ENCODE peak calls at places on chromosomes 2 and 18, in four cellular contexts. Q, U, P and M are unnamed samples.
A peak's percentile ranks its signal among the peaks of the same experiment; 100 is the strongest.

GRCh38 chr18:69936191-69936558 is 11.5 kb downstream of the CD226 start:
- DNase-seq in Q (no peak), U (no peak), P (no peak), M (no peak)

GRCh38 chr2:194867328-194867727 is 789.7 kb upstream of the SLC39A10 start:
- DNase-seq in Q (no peak), U (no peak), P (no peak), M (no peak)

GRCh38 chr2:241859017-241859435 is 332 bp upstream of the PDCD1 start:
- DNase-seq in Q (no peak), U (no peak), P (no peak), M (no peak)

GRCh38 chr2:65626831-65627230 is 194.4 kb upstream of the SPRED2 start:
- DNase-seq in Q (no peak), U (no peak), P (no peak), M (no peak)

GRCh38 chr18:49394191-49394590 is 66.3 kb downstream of the DYM start:
- DNase-seq in Q (no peak), U (no peak), P (no peak), M (no peak)

GRCh38 chr2:101803128-101803527 is 105.6 kb downstream of the MAP4K4 start:
- DNase-seq in Q (no peak), U (peak; percentile 39), P (no peak), M (no peak)

GRCh38 chr2:232540441-232541041 is 1.0 kb downstream of the CHRNG start:
- DNase-seq in Q (no peak), U (no peak), P (no peak), M (no peak)

GRCh38 chr2:176879596-176879995 is 333.0 kb upstream of the HNRNPA3 start:
- DNase-seq in Q (no peak), U (no peak), P (no peak), M (no peak)

GRCh38 chr2:96090181-96090500 is 26.2 kb downstream of the ADRA2B start:
- DNase-seq in Q (no peak), U (no peak), P (no peak), M (no peak)

GRCh38 chr18:9774150-9774549 is 66.0 kb downstream of the RAB31 start:
- DNase-seq in Q (no peak), U (no peak), P (no peak), M (no peak)

GRCh38 chr2:29583548-29584121 is 337.8 kb downstream of the ALK start:
- DNase-seq in Q (no peak), U (no peak), P (no peak), M (no peak)

GRCh38 chr18:79782566-79783308 is 15.0 kb upstream of the KCNG2 start:
- DNase-seq in Q (no peak), U (no peak), P (peak; percentile 27), M (no peak)

GRCh38 chr2:149075868-149076267 is 37.4 kb downstream of the LYPD6B start:
- DNase-seq in Q (no peak), U (no peak), P (no peak), M (no peak)

GRCh38 chr2:109612991-109613921 is 510 bp downstream of the SEPTIN10 start:
- DNase-seq in Q (peak; percentile 1), U (peak; percentile 20), P (no peak), M (no peak)

GRCh38 chr18:79540161-79540913 is 139.3 kb upstream of the CTDP1 start:
- DNase-seq in Q (no peak), U (no peak), P (no peak), M (no peak)

GRCh38 chr2:38866773-38867443 is 8.8 kb downstream of the DHX57 start:
- DNase-seq in Q (no peak), U (peak; percentile 11), P (no peak), M (no peak)

GRCh38 chr2:239912171-239912937 is 112.8 kb downstream of the NDUFA10 start:
- DNase-seq in Q (no peak), U (no peak), P (no peak), M (no peak)

DNA sequence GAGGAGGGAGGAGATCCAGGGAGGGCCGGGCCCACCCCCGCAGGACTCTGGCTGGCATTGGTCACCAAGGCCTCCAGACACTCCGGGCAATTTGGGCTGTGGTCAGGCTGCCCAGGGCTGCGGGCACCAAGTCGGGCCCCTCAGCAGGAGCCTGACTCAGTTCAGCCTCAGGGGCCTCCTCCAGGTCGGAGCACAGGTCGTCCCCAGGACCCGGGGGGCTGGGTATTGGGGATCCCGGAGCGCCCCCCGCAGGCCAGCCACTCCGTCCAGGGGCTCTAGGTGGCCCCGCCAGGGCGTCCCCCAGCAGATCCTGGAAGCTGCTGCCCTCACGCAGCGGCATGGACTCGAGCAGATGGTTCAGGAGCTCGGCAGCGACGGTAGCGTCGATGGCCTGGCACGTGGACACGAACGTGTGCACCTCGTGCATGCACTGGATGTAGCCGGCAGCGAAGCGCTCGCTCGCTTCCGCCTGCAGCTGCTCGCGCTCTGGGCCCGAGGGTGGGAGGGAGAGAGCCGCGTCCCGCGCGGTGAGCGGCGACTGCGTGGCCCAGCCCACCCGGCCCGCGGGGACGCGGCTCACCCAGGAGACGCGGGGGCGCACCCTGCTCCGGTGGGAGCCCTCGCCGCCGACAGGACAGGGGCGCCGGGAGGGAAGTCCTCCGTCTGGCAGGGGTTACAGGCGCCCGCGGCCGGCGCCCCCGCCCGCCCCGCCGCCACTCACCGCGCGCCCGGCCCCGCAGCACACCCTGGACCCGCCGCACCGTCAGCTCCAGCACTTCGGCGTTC is 879 bp downstream of the HES6 start:
- DNase-seq in Q (peak; percentile 34), U (no peak), P (no peak), M (no peak)
- H3K4me3 ChIP-seq in Q (no peak overlapping the region), U (no peak overlapping the region), P (peak overlapping the region; percentile 58), M (peak overlapping the region; percentile 64)

DNA sequence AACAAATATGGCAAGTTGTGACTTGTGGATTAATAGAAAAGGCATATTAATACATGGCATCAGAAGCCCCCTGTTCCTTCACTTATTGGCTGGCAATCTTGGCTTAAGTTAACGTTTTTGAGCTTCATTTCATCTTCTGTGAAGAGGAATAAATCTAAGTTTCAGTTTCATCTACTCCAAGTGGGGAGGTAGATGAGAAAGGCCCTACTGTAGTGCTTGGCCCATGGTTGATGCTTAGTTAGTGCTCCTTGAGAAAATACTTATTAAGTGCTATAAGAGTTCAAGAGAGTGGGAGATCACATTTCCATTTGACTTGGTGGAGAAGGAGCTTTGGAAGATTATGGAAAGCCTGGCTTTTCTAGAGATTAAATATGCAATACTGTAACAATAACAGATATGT is 244.3 kb downstream of the BABAM2 start:
- DNase-seq in Q (no peak), U (no peak), P (no peak), M (no peak)
- H3K4me3 ChIP-seq in Q (no peak overlapping the region), U (no peak overlapping the region), P (no peak overlapping the region), M (no peak overlapping the region)

DNA sequence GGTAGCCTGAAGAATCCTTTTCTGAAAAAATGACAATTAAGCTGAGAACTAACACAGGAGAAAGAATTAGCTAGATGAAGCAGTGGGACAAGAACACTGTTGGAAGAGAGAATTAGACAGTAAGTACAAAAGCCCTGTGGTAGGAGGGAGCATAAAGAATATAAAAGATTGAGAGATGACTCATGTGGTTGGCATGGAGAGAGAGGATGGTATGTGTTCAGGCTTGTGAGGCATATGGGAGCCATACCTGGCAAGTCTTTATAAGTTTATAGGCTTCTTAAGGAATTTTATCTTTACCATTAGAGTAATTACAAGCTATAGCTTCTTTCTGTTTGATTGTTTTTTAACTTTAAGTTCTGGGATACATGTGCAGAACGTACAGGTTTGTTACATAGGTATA is 325.0 kb downstream of the ARL6IP6 start:
- DNase-seq in Q (no peak), U (no peak), P (no peak), M (no peak)
- H3K4me3 ChIP-seq in Q (no peak overlapping the region), U (no peak overlapping the region), P (no peak overlapping the region), M (no peak overlapping the region)

GRCh38 chr2:48551548-48551947 is 21.6 kb downstream of the STON1 start:
- DNase-seq in Q (no peak), U (no peak), P (no peak), M (no peak)
- H3K4me3 ChIP-seq in Q (no peak overlapping the region), U (no peak overlapping the region), P (no peak overlapping the region), M (no peak overlapping the region)

GRCh38 chr2:203014456-203015199 is at the start of gene NBEAL1:
- DNase-seq in Q (peak; percentile 97), U (peak; percentile 98), P (peak; percentile 99), M (peak; percentile 99)

GRCh38 chr2:203021986-203022385 is 7.3 kb downstream of the NBEAL1 start:
- DNase-seq in Q (no peak), U (peak; percentile 17), P (no peak), M (no peak)

GRCh38 chr2:203019142-203019541 is 4.5 kb downstream of the NBEAL1 start:
- DNase-seq in Q (no peak), U (no peak), P (no peak), M (no peak)

GRCh38 chr2:203018181-203018580 is 3.5 kb downstream of the NBEAL1 start:
- DNase-seq in Q (no peak), U (no peak), P (no peak), M (no peak)

GRCh38 chr2:203016716-203017115 is 2.0 kb downstream of the NBEAL1 start:
- DNase-seq in Q (no peak), U (no peak), P (no peak), M (no peak)
- H3K4me3 ChIP-seq in Q (no peak overlapping the region), U (peak overlapping the region; percentile 30), P (peak overlapping the region; percentile 61), M (peak overlapping the region; percentile 97)

GRCh38 chr2:21038403-21039073 is 5.3 kb downstream of the APOB start:
- DNase-seq in Q (no peak), U (no peak), P (no peak), M (no peak)
- H3K4me3 ChIP-seq in Q (no peak overlapping the region), U (no peak overlapping the region), P (no peak overlapping the region), M (no peak overlapping the region)

GRCh38 chr18:27184115-27185024 is 738 bp downstream of the CHST9 start:
- DNase-seq in Q (no peak), U (no peak), P (no peak), M (no peak)
- H3K4me3 ChIP-seq in Q (no peak overlapping the region), U (peak overlapping the region; percentile 36), P (peak overlapping the region; percentile 13), M (no peak overlapping the region)

GRCh38 chr2:63057249-63058148 is 6.9 kb downstream of the OTX1 start:
- DNase-seq in Q (no peak), U (no peak), P (no peak), M (no peak)
- H3K4me3 ChIP-seq in Q (no peak overlapping the region), U (no peak overlapping the region), P (no peak overlapping the region), M (no peak overlapping the region)